ENCODE peak calls at places on chromosomes 7 and 10, in four cellular contexts. U is upper lobe of left lung, W is GM12878, Q is Panc1. R is an unnamed sample.

GRCh38 chr10:23870612-23871011 is 338.3 kb upstream of the KIAA1217 start:
- DNase-seq in U (no peak), W (no peak), Q (no peak), R (no peak)

GRCh38 chr7:140122975-140123374 is 53.8 kb downstream of the KDM7A start:
- DNase-seq in U (no peak), W (no peak), Q (no peak), R (no peak)

GRCh38 chr7:151891753-151892152 is 14.8 kb upstream of the PRKAG2 start:
- DNase-seq in U (peak; percentile 21), W (no peak), Q (no peak), R (no peak)

GRCh38 chr7:5701085-5701914 is 80.2 kb downstream of the RNF216 start:
- DNase-seq in U (no peak), W (peak; percentile 84), Q (no peak), R (no peak)

GRCh38 chr10:119020627-119020946 is 8.9 kb upstream of the NANOS1 start:
- DNase-seq in U (no peak), W (no peak), Q (no peak), R (no peak)

GRCh38 chr10:124210263-124210662 is 116.9 kb upstream of the CHST15 start:
- DNase-seq in U (no peak), W (no peak), Q (no peak), R (no peak)

GRCh38 chr7:46930336-46930735 is 651.6 kb downstream of the TNS3 start:
- DNase-seq in U (no peak), W (no peak), Q (peak; percentile 74), R (no peak)

GRCh38 chr7:103637726-103638125 is 191.7 kb upstream of the SLC26A5 start:
- DNase-seq in U (no peak), W (no peak), Q (no peak), R (no peak)

GRCh38 chr10:33277135-33277536 is 57.3 kb downstream of the NRP1 start:
- DNase-seq in U (peak; percentile 39), W (no peak), Q (no peak), R (no peak)

GRCh38 chr10:90031776-90032175 is 330.4 kb downstream of the KIF20B start:
- DNase-seq in U (no peak), W (no peak), Q (no peak), R (no peak)

GRCh38 chr10:92291610-92291859 is 568 bp downstream of the MARCHF5 start:
- DNase-seq in U (no peak), W (no peak), Q (no peak), R (no peak)

GRCh38 chr7:43649755-43650274 is 66.9 kb downstream of the STK17A start:
- DNase-seq in U (no peak), W (peak; percentile 97), Q (no peak), R (no peak)

GRCh38 chr10:72639441-72639873 is 13.6 kb upstream of the MICU1 start:
- DNase-seq in U (no peak), W (no peak), Q (no peak), R (no peak)

GRCh38 chr10:93081834-93082233 is 8.1 kb downstream of the CYP26A1 start:
- DNase-seq in U (no peak), W (no peak), Q (no peak), R (peak; percentile 74)

GRCh38 chr10:113895018-113895417 is 40.6 kb downstream of the NHLRC2 start:
- DNase-seq in U (no peak), W (no peak), Q (no peak), R (no peak)

GRCh38 chr7:79282051-79282694 is 171.3 kb downstream of the MAGI2 start:
- DNase-seq in U (no peak), W (no peak), Q (peak; percentile 73), R (no peak)

GRCh38 chr10:15427836-15428414 is 56.8 kb upstream of the FAM171A1 start:
- DNase-seq in U (no peak), W (no peak), Q (no peak), R (no peak)

GRCh38 chr10:14681802-14682201 is 92.9 kb downstream of the FAM107B start:
- DNase-seq in U (no peak), W (no peak), Q (no peak), R (no peak)

GRCh38 chr7:74029991-74030415 is 2.0 kb downstream of the ELN start:
- DNase-seq in U (no peak), W (no peak), Q (no peak), R (no peak)

GRCh38 chr7:40199076-40199802 is 64.4 kb downstream of the SUGCT start:
- DNase-seq in U (no peak), W (no peak), Q (no peak), R (no peak)

GRCh38 chr10:87578799-87579401 is 74.2 kb downstream of the MINPP1 start:
- DNase-seq in U (no peak), W (no peak), Q (no peak), R (no peak)

GRCh38 chr10:61452229-61452651 is 941 bp downstream of the TMEM26 start:
- DNase-seq in U (peak; percentile 72), W (no peak), Q (no peak), R (no peak)

GRCh38 chr10:112653215-112653614 is 206.2 kb downstream of the VTI1A start:
- DNase-seq in U (no peak), W (no peak), Q (no peak), R (no peak)

GRCh38 chr7:155992974-155993373 is 180.7 kb upstream of the SHH start:
- DNase-seq in U (no peak), W (no peak), Q (no peak), R (peak; percentile 74)

GRCh38 chr10:120736377-120736776 is 114.8 kb upstream of the WDR11 start:
- DNase-seq in U (no peak), W (no peak), Q (no peak), R (no peak)

GRCh38 chr7:63899691-63900393 is 98.8 kb upstream of the ZNF722 start:
- DNase-seq in U (peak; percentile 92), W (no peak), Q (no peak), R (no peak)
- H3K4me3 ChIP-seq in U (peak overlapping the region; percentile 87), W (no peak overlapping the region), Q (peak overlapping the region; percentile 83), R (peak overlapping the region; percentile 73)

DNA sequence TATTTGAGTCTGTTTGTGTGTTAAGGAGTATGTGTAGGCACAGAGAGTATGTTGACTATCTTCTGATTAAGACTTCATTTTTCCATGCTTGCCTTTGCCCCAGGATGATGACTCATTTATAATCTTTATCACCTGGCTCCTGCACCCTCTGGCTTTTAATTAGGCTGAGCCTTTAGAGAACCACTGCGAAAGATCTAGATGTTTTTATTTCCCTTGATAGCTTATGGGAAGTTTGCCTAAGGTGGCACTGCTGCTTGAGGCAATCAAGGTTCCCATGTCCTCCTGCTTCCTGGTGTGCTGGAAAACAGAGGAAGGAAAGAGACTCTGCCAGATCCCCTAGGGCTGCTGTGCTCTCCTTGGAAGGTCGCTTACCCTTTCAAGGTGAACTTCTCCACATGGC is 114.6 kb downstream of the ARL4A start:
- DNase-seq in U (no peak), W (no peak), Q (no peak), R (no peak)
- TF ChIP-seq POLR2AphosphoS5 in U (no peak), W (no peak), Q (no peak), R (no peak)

DNA sequence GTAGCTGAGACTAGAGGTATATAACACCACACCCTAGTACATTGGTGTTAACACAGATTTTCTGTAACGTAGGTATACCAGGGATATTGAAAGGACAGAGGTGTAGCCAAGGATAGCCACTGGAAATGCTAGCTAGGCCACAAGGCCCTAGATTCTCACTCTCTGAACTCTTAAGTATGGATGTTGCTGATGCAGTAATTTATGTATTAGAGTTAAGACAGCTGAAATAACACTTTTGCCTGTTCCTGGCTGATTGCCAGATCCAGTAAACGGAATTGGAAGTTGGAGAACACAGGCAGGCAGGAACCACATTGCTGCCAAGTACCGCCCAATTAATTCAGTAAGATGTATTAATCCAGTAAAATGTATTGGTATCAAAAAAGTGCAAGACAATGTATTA is 1.8 kb downstream of the CALU start:
- DNase-seq in U (no peak), W (no peak), Q (no peak), R (no peak)
- H3K4me3 ChIP-seq in U (no peak overlapping the region), W (peak overlapping the region; percentile 87), Q (peak overlapping the region; percentile 21), R (peak overlapping the region; percentile 97)

GRCh38 chr10:11823122-11823988 is at the start of gene PROSER2:
- DNase-seq in U (peak; percentile 95), W (no peak), Q (no peak), R (no peak)
- TF ChIP-seq POLR2AphosphoS5 in U (peak; percentile 61), W (no peak), Q (no peak), R (no peak)

GRCh38 chr10:73956476-73957338 is 41.2 kb upstream of the VCL start:
- DNase-seq in U (no peak), W (peak; percentile 66), Q (no peak), R (no peak)
- H3K4me3 ChIP-seq in U (no peak overlapping the region), W (peak overlapping the region; percentile 55), Q (no peak overlapping the region), R (no peak overlapping the region)

GRCh38 chr10:102599565-102600327 is 44.5 kb upstream of the TRIM8 start:
- DNase-seq in U (no peak), W (no peak), Q (no peak), R (no peak)
- TF ChIP-seq POLR2AphosphoS5 in U (peak; percentile 81), W (no peak), Q (no peak), R (no peak)

GRCh38 chr7:26857170-26857533 is 7.2 kb downstream of the SKAP2 start:
- DNase-seq in U (peak; percentile 20), W (no peak), Q (no peak), R (no peak)
- H3K4me3 ChIP-seq in U (peak overlapping the region; percentile 2), W (peak overlapping the region; percentile 61), Q (peak overlapping the region; percentile 51), R (no peak overlapping the region)

DNA sequence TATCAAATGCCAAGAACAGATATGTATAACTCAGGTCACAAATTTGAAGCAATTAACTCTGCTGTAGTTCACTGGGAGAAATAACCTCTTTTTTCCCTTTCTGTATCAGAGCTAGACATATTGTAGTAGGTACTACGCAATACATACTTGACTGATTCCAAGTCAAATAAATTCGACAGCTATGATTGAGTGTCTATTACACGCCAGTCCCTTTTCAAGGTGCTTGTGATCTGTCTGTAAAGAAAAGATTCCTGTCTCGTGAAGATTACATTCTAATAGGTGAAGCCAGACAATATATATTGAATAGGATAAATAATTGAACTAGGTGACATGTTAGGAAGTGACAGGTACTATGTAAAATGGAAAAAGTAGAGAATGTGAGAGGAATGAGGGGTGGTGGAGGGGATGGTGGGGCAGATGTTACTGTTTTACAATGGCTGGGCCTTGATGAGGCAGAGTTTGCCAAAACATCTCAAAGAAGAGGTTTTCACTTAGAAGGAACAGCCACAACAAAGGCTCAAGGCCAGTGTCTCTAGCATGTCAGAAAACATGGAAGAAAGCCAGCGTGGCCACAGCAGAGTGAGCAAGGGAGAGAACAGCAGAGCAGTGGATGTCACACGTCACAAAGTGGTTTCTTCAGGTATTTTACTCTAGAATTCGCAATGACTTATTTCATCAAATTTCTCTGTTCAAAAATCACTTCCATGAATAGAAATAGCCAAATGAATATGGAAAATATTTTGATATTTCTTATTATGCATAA is 282.6 kb upstream of the CACNA2D1 start:
- DNase-seq in U (no peak), W (no peak), Q (no peak), R (no peak)
- TF ChIP-seq POLR2AphosphoS5 in U (no peak), W (no peak), Q (no peak), R (no peak)